ENCODE peak calls at places on chromosomes 1 and 21, in ten cellular contexts. U, N, Y, T, X, H, B, V, P and O are unnamed samples.

GRCh38 chr1:164561007-164561406 is 2.0 kb downstream of the PBX1 start:
- DNase-seq in U (peak), N (no peak), Y (no peak), T (no peak), X (no peak), H (no peak), B (no peak), V (no peak), P (no peak), O (no peak)

GRCh38 chr1:205827623-205828022 is 14.6 kb upstream of the SLC41A1 start:
- DNase-seq in U (no peak), N (no peak), Y (no peak), T (no peak), X (no peak), H (no peak), B (no peak), V (peak), P (no peak), O (no peak)

GRCh38 chr1:233085566-233085965 is 135.2 kb downstream of the NTPCR start:
- DNase-seq in U (no peak), N (no peak), Y (no peak), T (no peak), X (no peak), H (no peak), B (no peak), V (no peak), P (no peak), O (no peak)

GRCh38 chr21:41947596-41948403 is 6.0 kb downstream of the C2CD2 start:
- DNase-seq in U (no peak), N (no peak), Y (no peak), T (no peak), X (no peak), H (no peak), B (no peak), V (no peak), P (peak), O (no peak)

GRCh38 chr21:41765393-41765950 is 1.4 kb downstream of the RIPK4 start:
- DNase-seq in U (no peak), N (no peak), Y (no peak), T (no peak), X (no peak), H (no peak), B (no peak), V (no peak), P (no peak), O (no peak)

GRCh38 chr21:15422761-15423160 is 307.0 kb upstream of the USP25 start:
- DNase-seq in U (no peak), N (no peak), Y (no peak), T (no peak), X (no peak), H (no peak), B (no peak), V (no peak), P (peak), O (no peak)

GRCh38 chr1:165647970-165648369 is 16.9 kb downstream of the MGST3 start:
- DNase-seq in U (no peak), N (no peak), Y (no peak), T (no peak), X (no peak), H (no peak), B (no peak), V (no peak), P (no peak), O (no peak)

GRCh38 chr1:103448560-103448959 is 76.9 kb upstream of the RNPC3 start:
- DNase-seq in U (no peak), N (no peak), Y (no peak), T (no peak), X (no peak), H (no peak), B (no peak), V (no peak), P (peak), O (no peak)

GRCh38 chr1:25031966-25032667 is 102.0 kb upstream of the RUNX3 start:
- DNase-seq in U (peak), N (no peak), Y (no peak), T (no peak), X (peak), H (no peak), B (no peak), V (peak), P (no peak), O (no peak)

GRCh38 chr1:59866459-59866858 is 51.7 kb downstream of the HOOK1 start:
- DNase-seq in U (no peak), N (no peak), Y (no peak), T (no peak), X (no peak), H (no peak), B (no peak), V (no peak), P (no peak), O (no peak)

GRCh38 chr1:244022301-244022700 is 28.8 kb upstream of the ZBTB18 start:
- DNase-seq in U (no peak), N (peak), Y (peak), T (no peak), X (no peak), H (no peak), B (no peak), V (no peak), P (peak), O (no peak)

GRCh38 chr1:29783501-29784275 is 547.4 kb downstream of the PTPRU start:
- DNase-seq in U (no peak), N (no peak), Y (no peak), T (no peak), X (no peak), H (no peak), B (no peak), V (no peak), P (no peak), O (no peak)

GRCh38 chr1:210232524-210233215 is at the start of gene SERTAD4:
- DNase-seq in U (peak), N (no peak), Y (no peak), T (no peak), X (no peak), H (no peak), B (no peak), V (peak), P (peak), O (no peak)